ENCODE peak calls at places on chromosomes 13 and 19, in six cellular contexts. E is A549, C is endothelial cell of umbilical vein, U is GM12878, B is K562, R is HepG2. K is an unnamed sample.

GRCh38 chr19:52778811-52779210 is 7.8 kb downstream of the ZNF600 start:
- DNase-seq in R (no peak), C (no peak), B (no peak), U (peak), E (no peak), K (peak)

GRCh38 chr19:3577741-3578344 is 5.1 kb downstream of the HMG20B start:
- DNase-seq in U (no peak), E (no peak), C (no peak), B (no peak), R (no peak), K (no peak)

GRCh38 chr13:57846600-57847173 is 215.1 kb downstream of the PCDH17 start:
- DNase-seq in B (no peak), U (no peak), R (no peak), E (no peak), C (no peak), K (peak)

GRCh38 chr19:49153167-49153809 is 1.9 kb downstream of the HRC start:
- DNase-seq in B (no peak), C (no peak), U (no peak), R (no peak), E (no peak), K (no peak)

GRCh38 chr13:23766199-23766771 is 122.9 kb downstream of the MIPEP start:
- DNase-seq in B (no peak), E (no peak), R (no peak), C (no peak), U (no peak), K (no peak)

GRCh38 chr19:13262450-13262849 is 112.2 kb downstream of the IER2 start:
- DNase-seq in B (peak), U (no peak), C (peak), R (peak), E (peak), K (peak)

GRCh38 chr13:29520671-29521070 is 74.8 kb downstream of the SLC7A1 start:
- DNase-seq in B (no peak), E (no peak), U (no peak), C (peak), R (no peak), K (no peak)

GRCh38 chr19:55694241-55694655 is 19.2 kb downstream of the EPN1 start:
- DNase-seq in C (no peak), E (no peak), R (no peak), U (no peak), B (peak), K (no peak)

DNA sequence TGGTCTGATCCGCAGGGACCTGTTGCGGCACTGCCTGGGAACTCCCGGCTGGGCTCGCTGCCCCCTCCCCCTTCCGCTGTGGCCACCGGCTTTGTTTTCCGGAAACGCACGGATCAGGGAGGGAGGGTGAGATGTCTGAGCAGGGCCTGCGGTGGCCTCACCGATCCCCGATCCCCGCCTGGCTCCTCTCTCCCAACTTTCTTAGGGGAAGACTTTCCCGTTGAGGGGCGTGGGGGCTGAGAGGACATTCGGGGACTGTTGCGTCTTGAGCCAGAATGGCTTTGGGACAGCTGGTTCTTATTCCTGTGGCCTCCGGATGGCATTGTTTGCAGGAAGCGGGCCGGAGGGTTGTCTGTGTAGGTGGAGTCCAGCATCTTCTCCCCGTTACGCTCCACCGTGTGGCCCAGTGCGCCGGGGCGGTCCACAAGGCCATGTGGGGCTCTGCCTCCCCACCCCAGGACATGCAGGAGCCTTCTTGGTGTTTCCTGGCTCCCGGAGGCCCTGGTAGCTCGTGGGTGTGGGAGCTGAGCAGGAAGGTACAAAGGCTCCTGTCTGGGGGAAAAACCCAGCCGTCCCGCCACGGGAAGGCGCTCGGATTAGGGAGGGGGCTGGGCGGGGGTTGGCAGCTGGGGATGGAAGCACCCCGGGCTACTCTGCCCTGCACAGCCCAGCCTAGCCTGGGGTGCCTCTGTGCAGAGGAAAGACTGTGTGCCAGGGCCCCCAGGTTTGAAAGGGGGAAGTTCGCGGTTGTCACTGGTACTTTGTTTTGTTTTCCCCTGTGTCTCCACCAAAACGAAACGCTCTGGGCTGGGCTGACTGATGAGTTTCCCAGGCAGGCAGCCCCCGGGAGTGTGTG is 1.3 kb downstream of the CSNK1G2 start:
- DNase-seq in B (peak), U (peak), R (peak), C (peak), E (peak), K (peak)
- TF ChIP-seq MYC in B (no peak), U (peak), R (peak), C (no peak), E (no peak), K (peak)

GRCh38 chr13:79582896-79583295 is 101.9 kb downstream of the NDFIP2 start:
- DNase-seq in U (no peak), E (no peak), C (no peak), R (no peak), B (no peak), K (no peak)

GRCh38 chr13:79585033-79585432 is 104.1 kb downstream of the NDFIP2 start:
- DNase-seq in B (no peak), R (no peak), C (no peak), E (no peak), U (no peak), K (no peak)

DNA sequence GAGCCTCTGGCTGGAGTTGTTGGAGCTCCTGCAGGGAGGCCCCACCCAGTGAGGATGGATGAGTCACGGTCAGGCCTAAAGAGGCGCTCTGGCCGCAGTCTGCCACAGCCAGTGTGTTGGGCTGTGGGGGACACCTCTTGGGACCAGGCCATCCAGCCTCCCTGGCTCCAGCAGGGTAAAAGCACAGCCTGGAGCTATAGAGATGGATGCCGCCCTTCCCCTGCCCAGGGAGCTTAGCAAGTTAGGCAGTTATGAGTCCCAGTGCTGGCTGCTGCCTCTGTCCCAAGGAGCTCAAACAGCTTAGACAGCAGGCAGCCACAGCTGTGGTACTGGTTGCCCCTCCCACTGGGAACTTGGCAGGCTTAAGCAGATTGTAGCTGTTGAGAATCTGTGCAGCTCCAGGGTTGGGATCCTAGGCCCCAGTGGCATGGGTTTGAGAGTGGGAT is 100.9 kb downstream of the NDFIP2 start:
- DNase-seq in U (no peak), R (no peak), B (no peak), C (no peak), E (no peak), K (no peak)
- TF ChIP-seq MAX in U (no peak), R (no peak), B (no peak), C (no peak), E (no peak), K (no peak)

GRCh38 chr19:29858000-29858596 is 46.3 kb downstream of the CCNE1 start:
- DNase-seq in C (no peak), U (no peak), E (peak), R (no peak), B (peak), K (peak)
- TF ChIP-seq MYC in C (no peak), U (no peak), E (no peak), R (no peak), B (no peak), K (no peak)

DNA sequence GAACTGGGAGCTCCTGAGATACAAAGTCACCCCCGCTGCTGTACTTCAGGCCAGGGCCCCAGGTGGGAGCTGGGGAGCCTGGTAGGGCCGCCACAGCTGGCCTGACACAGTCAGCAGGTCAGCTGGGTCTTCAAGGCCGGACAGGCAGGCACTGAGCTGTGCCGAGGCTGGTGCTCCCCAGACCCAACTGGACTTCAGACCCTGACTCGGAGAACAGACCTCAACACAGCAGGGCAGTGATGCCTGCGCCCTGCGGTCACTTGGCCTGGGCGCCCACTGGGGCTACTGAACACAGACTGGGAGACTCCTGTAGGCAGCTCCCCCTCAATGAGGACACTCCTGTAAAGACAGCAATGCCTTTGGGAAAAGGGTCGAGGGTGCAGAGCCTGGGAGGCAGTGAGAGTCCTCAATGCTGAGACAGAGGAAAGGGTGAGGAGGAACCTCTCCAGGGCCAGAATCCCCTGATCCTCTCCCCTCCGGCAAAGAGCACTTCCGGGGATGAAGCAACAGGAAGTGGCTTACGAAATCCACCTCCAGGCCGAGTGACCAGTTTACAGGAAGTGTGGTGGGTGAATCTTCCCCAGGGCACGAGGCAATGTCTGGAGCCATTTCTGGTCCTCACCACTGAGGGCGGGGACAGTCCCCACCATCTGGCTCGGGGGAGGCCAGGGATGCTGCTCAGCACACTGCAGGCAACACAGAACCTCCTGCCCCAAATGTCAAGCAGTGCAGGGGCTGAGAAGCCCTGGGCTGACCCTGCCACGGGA is 40.8 kb upstream of the ISYNA1 start:
- DNase-seq in E (peak), R (peak), B (no peak), U (peak), C (no peak), K (peak)
- TF ChIP-seq MAX in E (no peak), R (peak), B (peak), U (peak), C (no peak), K (peak)